ENCODE peak calls at places on chromosomes 7 and 10, in seven cellular contexts. N is stimulated activated CD4-positive, alpha-beta T cell treated with anti-CD3 and anti-CD28 coated beads, Interleukin-1b, Interleukin-23, amount 100 ng/mL, for 4 hours; F is neural progenitor cell; J is activated T-helper 1 cell treated with anti-CD3 and anti-CD28 coated beads, Interleukin-2, amount 50 U/mL, for 16 hours; B is caudate nucleus; C is heart right ventricle; L is non-pigmented ciliary epithelial cell. O is an unnamed sample.
A peak's percentile ranks its signal among the peaks of the same experiment; 100 is the strongest.

GRCh38 chr10:89837173-89838001 is 136.0 kb downstream of the KIF20B start:
- DNase-seq in N (no peak), F (no peak), J (peak; percentile 15), B (no peak), C (no peak), L (no peak), O (peak; percentile 66)

GRCh38 chr7:66720571-66720970 is 20.0 kb upstream of the RABGEF1 start:
- DNase-seq in N (no peak), F (no peak), J (no peak), B (no peak), C (no peak), L (no peak), O (no peak)

GRCh38 chr7:112437038-112437437 is 13.2 kb upstream of the IFRD1 start:
- DNase-seq in N (no peak), F (no peak), J (no peak), B (no peak), C (no peak), L (no peak), O (no peak)

GRCh38 chr7:28725911-28726310 is 232.2 kb downstream of the TRIL start:
- DNase-seq in N (no peak), F (no peak), J (no peak), B (no peak), C (no peak), L (no peak), O (no peak)

GRCh38 chr10:689433-690226 is at the start of gene DIP2C:
- DNase-seq in N (no peak), F (peak; percentile 94), J (no peak), B (no peak), C (peak; percentile 72), L (no peak), O (peak; percentile 55)

GRCh38 chr10:16384064-16384463 is 52.7 kb upstream of the PTER start:
- DNase-seq in N (no peak), F (no peak), J (no peak), B (no peak), C (no peak), L (no peak), O (no peak)

GRCh38 chr10:20195076-20195475 is 378.8 kb downstream of the PLXDC2 start:
- DNase-seq in N (no peak), F (no peak), J (no peak), B (no peak), C (no peak), L (no peak), O (no peak)

GRCh38 chr10:69641261-69641980 is 11.4 kb downstream of the FAM241B start:
- DNase-seq in N (no peak), F (no peak), J (no peak), B (no peak), C (no peak), L (no peak), O (no peak)

GRCh38 chr10:25738776-25739175 is 195.3 kb upstream of the MYO3A start:
- DNase-seq in N (no peak), F (no peak), J (no peak), B (no peak), C (no peak), L (no peak), O (no peak)

GRCh38 chr10:104777086-104777799 is 136.2 kb downstream of the SORCS3 start:
- DNase-seq in N (no peak), F (peak; percentile 34), J (no peak), B (no peak), C (no peak), L (no peak), O (no peak)

GRCh38 chr7:2616973-2617709 is 14.6 kb upstream of the TTYH3 start:
- DNase-seq in N (no peak), F (peak; percentile 63), J (no peak), B (peak; percentile 42), C (no peak), L (no peak), O (peak; percentile 51)

GRCh38 chr7:84614821-84615506 is 420.4 kb upstream of the SEMA3A start:
- DNase-seq in N (no peak), F (no peak), J (no peak), B (no peak), C (no peak), L (no peak), O (no peak)

GRCh38 chr10:97320480-97321031 is 1.5 kb downstream of the FRAT1 start:
- DNase-seq in N (no peak), F (no peak), J (no peak), B (no peak), C (no peak), L (no peak), O (no peak)

GRCh38 chr10:6347391-6347951 is 144.7 kb downstream of the PFKFB3 start:
- DNase-seq in N (peak; percentile 18), F (no peak), J (peak; percentile 30), B (no peak), C (no peak), L (no peak), O (no peak)

GRCh38 chr10:31061941-31062340 is 30.3 kb upstream of the ZNF438 start:
- DNase-seq in N (no peak), F (no peak), J (no peak), B (no peak), C (no peak), L (no peak), O (no peak)

GRCh38 chr10:93468532-93469213 is 13.5 kb downstream of the MYOF start:
- DNase-seq in N (no peak), F (no peak), J (no peak), B (no peak), C (no peak), L (peak; percentile 81), O (peak; percentile 56)

GRCh38 chr10:121811386-121811785 is 116.4 kb downstream of the ATE1 start:
- DNase-seq in N (no peak), F (no peak), J (no peak), B (no peak), C (no peak), L (no peak), O (peak; percentile 25)

GRCh38 chr10:124092270-124093075 is 925 bp downstream of the CHST15 start:
- DNase-seq in N (peak; percentile 20), F (peak; percentile 87), J (no peak), B (no peak), C (peak; percentile 66), L (no peak), O (peak; percentile 50)

GRCh38 chr10:13231190-13231589 is 3.0 kb downstream of the UCMA start:
- DNase-seq in N (no peak), F (no peak), J (no peak), B (no peak), C (no peak), L (no peak), O (no peak)

GRCh38 chr7:85828654-85829053 is 641.8 kb upstream of the SEMA3D start:
- DNase-seq in N (no peak), F (no peak), J (no peak), B (no peak), C (no peak), L (no peak), O (no peak)

GRCh38 chr7:2613113-2613925 is 18.5 kb upstream of the TTYH3 start:
- DNase-seq in N (no peak), F (no peak), J (no peak), B (no peak), C (no peak), L (no peak), O (no peak)

GRCh38 chr10:121536271-121536918 is 61.8 kb downstream of the FGFR2 start:
- DNase-seq in N (no peak), F (peak; percentile 59), J (no peak), B (no peak), C (no peak), L (no peak), O (no peak)

GRCh38 chr10:119478111-119479047 is 64.1 kb downstream of the RGS10 start:
- DNase-seq in N (no peak), F (no peak), J (no peak), B (no peak), C (no peak), L (no peak), O (no peak)

GRCh38 chr10:13404791-13405190 is 56.7 kb upstream of the SEPHS1 start:
- DNase-seq in N (no peak), F (no peak), J (no peak), B (no peak), C (no peak), L (no peak), O (no peak)

GRCh38 chr10:21100871-21101514 is 203.9 kb upstream of the NEBL start:
- DNase-seq in N (no peak), F (no peak), J (no peak), B (no peak), C (no peak), L (peak; percentile 70), O (no peak)

GRCh38 chr10:60140681-60141632 is 234.6 kb upstream of the CCDC6 start:
- DNase-seq in N (no peak), F (peak; percentile 79), J (no peak), B (no peak), C (peak; percentile 34), L (peak; percentile 13), O (peak; percentile 89)

GRCh38 chr7:132232394-132232793 is 343.9 kb downstream of the PLXNA4 start:
- DNase-seq in N (no peak), F (peak; percentile 81), J (no peak), B (no peak), C (no peak), L (no peak), O (peak; percentile 51)

GRCh38 chr10:93199221-93199681 is 125.6 kb downstream of the CYP26A1 start:
- DNase-seq in N (no peak), F (peak; percentile 29), J (no peak), B (no peak), C (peak; percentile 70), L (peak; percentile 65), O (no peak)

GRCh38 chr7:12409097-12409711 is 5.5 kb upstream of the VWDE start:
- DNase-seq in N (no peak), F (no peak), J (no peak), B (no peak), C (no peak), L (no peak), O (no peak)

GRCh38 chr7:116340201-116340847 is 130.0 kb downstream of the TES start:
- DNase-seq in N (no peak), F (no peak), J (no peak), B (no peak), C (no peak), L (no peak), O (no peak)

GRCh38 chr10:4263281-4263921 is 478.4 kb upstream of the KLF6 start:
- DNase-seq in N (no peak), F (no peak), J (no peak), B (no peak), C (no peak), L (no peak), O (no peak)

GRCh38 chr7:110839866-110840265 is 251.1 kb upstream of the LRRN3 start:
- DNase-seq in N (no peak), F (peak; percentile 28), J (no peak), B (no peak), C (peak; percentile 32), L (peak; percentile 14), O (peak; percentile 37)

GRCh38 chr7:43628431-43628830 is 45.5 kb downstream of the STK17A start:
- DNase-seq in N (no peak), F (no peak), J (no peak), B (no peak), C (no peak), L (no peak), O (no peak)

GRCh38 chr7:100215895-100216294 is 3.9 kb upstream of the PVRIG start:
- DNase-seq in N (no peak), F (no peak), J (no peak), B (no peak), C (peak; percentile 43), L (no peak), O (no peak)

GRCh38 chr7:98051118-98051744 is 55.4 kb upstream of the LMTK2 start:
- DNase-seq in N (peak; percentile 49), F (peak; percentile 71), J (peak; percentile 12), B (no peak), C (no peak), L (no peak), O (peak; percentile 95)

GRCh38 chr10:24665001-24665400 is 58.7 kb downstream of the ARHGAP21 start:
- DNase-seq in N (no peak), F (no peak), J (no peak), B (no peak), C (no peak), L (no peak), O (no peak)

GRCh38 chr7:139842414-139843210 is 13.5 kb downstream of the TBXAS1 start:
- DNase-seq in N (no peak), F (no peak), J (no peak), B (no peak), C (no peak), L (no peak), O (no peak)

GRCh38 chr7:140656548-140657515 is 15.9 kb upstream of the ADCK2 start:
- DNase-seq in N (no peak), F (no peak), J (no peak), B (no peak), C (peak; percentile 54), L (no peak), O (peak; percentile 68)

O was measured in ELF-1.